ENCODE peak calls at places on chromosome 16, in four cellular contexts. F is thoracic aorta, O is fibroblast of lung, Z is GM23248. K is an unnamed sample.

GRCh38 chr16:15493416-15494181 is 59.2 kb downstream of the BMERB1 start:
- DNase-seq in O (peak), Z (peak), F (no peak), K (peak)

GRCh38 chr16:77786448-77786847 is 1.9 kb upstream of the VAT1L start:
- DNase-seq in Z (no peak), O (no peak), F (no peak), K (no peak)

GRCh38 chr16:49015189-49015540 is 266.5 kb downstream of the CBLN1 start:
- DNase-seq in Z (no peak), O (no peak), F (no peak), K (no peak)

GRCh38 chr16:67977005-67977404 is 3.3 kb downstream of the DPEP3 start:
- DNase-seq in F (no peak), O (no peak), Z (no peak), K (no peak)

GRCh38 chr16:2498531-2499253 is 15.1 kb upstream of the ATP6V0C start:
- DNase-seq in O (no peak), Z (no peak), F (no peak), K (no peak)

GRCh38 chr16:73060216-73060615 is 12.3 kb upstream of the ZFHX3 start:
- DNase-seq in O (no peak), F (no peak), Z (no peak), K (no peak)

GRCh38 chr16:24834459-24835335 is 11.1 kb upstream of the SLC5A11 start:
- DNase-seq in F (no peak), Z (peak), O (peak), K (no peak)

GRCh38 chr16:81283044-81283443 is 31.7 kb upstream of the GAN start:
- DNase-seq in Z (no peak), F (no peak), O (no peak), K (no peak)

GRCh38 chr16:53913082-53913870 is 209.3 kb downstream of the FTO start:
- DNase-seq in O (peak), Z (peak), F (no peak), K (peak)

GRCh38 chr16:4609200-4610010 is 5.3 kb downstream of the UBALD1 start:
- DNase-seq in F (no peak), O (no peak), Z (no peak), K (no peak)

GRCh38 chr16:17832738-17833137 is 362.0 kb upstream of the XYLT1 start:
- DNase-seq in Z (no peak), F (no peak), O (no peak), K (no peak)

GRCh38 chr16:50303605-50304466 is 37.5 kb downstream of the ADCY7 start:
- DNase-seq in O (peak), Z (no peak), F (no peak), K (peak)

GRCh38 chr16:17565605-17566004 is 94.8 kb upstream of the XYLT1 start:
- DNase-seq in Z (no peak), O (no peak), F (no peak), K (no peak)

GRCh38 chr16:84444476-84444875 is 60.0 kb downstream of the MEAK7 start:
- DNase-seq in O (no peak), Z (no peak), F (no peak), K (no peak)

GRCh38 chr16:86364653-86365380 is 145.5 kb upstream of the FOXF1 start:
- DNase-seq in O (no peak), F (no peak), Z (no peak), K (no peak)

GRCh38 chr16:19419691-19420060 is 2.0 kb downstream of the TMC5 start:
- DNase-seq in O (peak), Z (peak), F (no peak), K (peak)

GRCh38 chr16:46632778-46633733 is 11.9 kb upstream of the SHCBP1 start:
- DNase-seq in F (no peak), O (no peak), Z (no peak), K (no peak)

GRCh38 chr16:7303677-7304200 is 28.9 kb upstream of the RBFOX1 start:
- DNase-seq in O (no peak), F (no peak), Z (no peak), K (no peak)
- H3K4me3 ChIP-seq in O (no peak), F (no peak), Z (no peak), K (no peak)

GRCh38 chr16:65099607-65100006 is 22.3 kb downstream of the CDH11 start:
- DNase-seq in O (no peak), Z (no peak), F (no peak), K (no peak)
- H3K4me3 ChIP-seq in O (no peak), Z (no peak), F (no peak), K (no peak)

DNA sequence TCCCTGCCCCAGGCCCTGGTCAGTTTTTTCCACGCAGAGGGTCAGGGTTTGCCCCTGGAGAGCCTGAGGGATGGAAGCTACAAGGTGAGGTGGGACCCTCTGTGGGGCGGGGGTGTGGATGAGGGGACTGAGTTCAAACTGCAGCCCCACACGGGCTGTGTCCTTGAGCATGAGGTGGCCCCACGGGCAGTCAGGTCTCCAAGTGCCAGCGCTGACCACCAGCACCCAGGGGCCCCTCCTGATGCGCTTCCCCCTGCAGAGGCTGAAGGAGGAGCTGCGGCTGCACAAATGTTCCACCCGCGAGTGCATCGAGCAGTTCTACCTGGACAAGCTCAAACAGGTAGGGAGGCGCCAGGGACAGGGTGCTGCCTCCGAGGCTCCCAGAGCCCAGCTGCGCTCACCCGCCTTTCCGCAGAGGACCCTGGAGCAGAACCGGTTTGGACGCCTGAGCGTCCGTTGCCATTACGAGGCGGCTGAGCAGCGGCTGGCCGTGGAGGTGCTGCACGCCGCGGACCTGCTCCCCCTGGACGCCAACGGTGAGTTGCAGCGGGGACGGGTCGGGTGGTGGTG is 4.3 kb downstream of the TSR3 start:
- DNase-seq in Z (no peak), O (no peak), F (no peak), K (no peak)
- H3K4me3 ChIP-seq in Z (no peak), O (no peak), F (no peak), K (no peak)

GRCh38 chr16:70345840-70346239 is 863 bp upstream of the DDX19A start:
- DNase-seq in F (no peak), O (no peak), Z (no peak), K (no peak)
- H3K4me3 ChIP-seq in F (peak), O (peak), Z (peak), K (peak)

GRCh38 chr16:11784048-11784780 is 12.8 kb downstream of the ZC3H7A start:
- DNase-seq in F (no peak), O (peak), Z (no peak), K (no peak)
- H3K4me3 ChIP-seq in F (peak), O (no peak), Z (peak), K (no peak)

GRCh38 chr16:57301126-57301817 is 16.8 kb upstream of the PLLP start:
- DNase-seq in Z (no peak), O (no peak), F (no peak), K (no peak)
- H3K4me3 ChIP-seq in Z (peak), O (no peak), F (no peak), K (no peak)

K was measured in SJSA1.